ENCODE peak calls at places on chromosome 7, in six cellular contexts. N is H9, C is IMR-90, W is neuronal stem cell, X is H1, E is mesenchymal stem cell. V is an unnamed sample. For H3K9me3, the result is how much of the 10 kb centered on the place peaks cover.

GRCh38 chr7:1293950-1294728 is 61.5 kb downstream of the UNCX start:
- DNase-seq in C (no peak), X (no peak), E (no peak), N (no peak), W (no peak), V (no peak)

GRCh38 chr7:68699090-68699711 is 899.1 kb upstream of the AUTS2 start:
- DNase-seq in N (no peak), E (peak), C (peak), W (no peak), X (no peak), V (no peak)

GRCh38 chr7:139340808-139341057 is 404 bp upstream of the FMC1 start:
- DNase-seq in X (no peak), C (no peak), N (no peak), W (no peak), E (no peak), V (no peak)

GRCh38 chr7:77238703-77239136 is 39.1 kb upstream of the FGL2 start:
- DNase-seq in C (no peak), X (no peak), W (no peak), N (no peak), E (no peak), V (peak)

GRCh38 chr7:99392659-99393362 is 15.6 kb downstream of the PDAP1 start:
- DNase-seq in W (peak), N (peak), X (peak), C (no peak), E (peak), V (peak)

GRCh38 chr7:140225562-140226249 is 48.9 kb upstream of the KDM7A start:
- DNase-seq in X (no peak), E (no peak), C (no peak), W (no peak), N (no peak), V (no peak)

GRCh38 chr7:76003351-76003750 is 9.0 kb upstream of the TMEM120A start:
- DNase-seq in N (no peak), X (no peak), W (no peak), C (no peak), E (no peak), V (no peak)

GRCh38 chr7:69656890-69657289 is 58.6 kb downstream of the AUTS2 start:
- DNase-seq in W (no peak), E (peak), C (no peak), X (no peak), N (no peak), V (no peak)

GRCh38 chr7:98810166-98810802 is 59.5 kb downstream of the TMEM130 start:
- DNase-seq in X (no peak), N (no peak), W (no peak), C (no peak), E (no peak), V (no peak)

GRCh38 chr7:117588352-117588794 is 108.5 kb downstream of the CFTR start:
- DNase-seq in C (peak), W (no peak), E (peak), X (no peak), N (no peak), V (no peak)

GRCh38 chr7:137687556-137688280 is 159.1 kb downstream of the DGKI start:
- DNase-seq in C (peak), W (no peak), E (no peak), X (no peak), N (no peak), V (no peak)

GRCh38 chr7:146090023-146090645 is 26.5 kb upstream of the CNTNAP2 start:
- DNase-seq in N (no peak), E (peak), C (no peak), X (no peak), W (no peak), V (peak)

GRCh38 chr7:111265394-111265793 is 174.5 kb downstream of the LRRN3 start:
- DNase-seq in X (no peak), W (no peak), N (no peak), C (no peak), E (no peak), V (no peak)

GRCh38 chr7:135977742-135978066 is 545 bp upstream of the MTPN start:
- DNase-seq in W (no peak), C (no peak), X (no peak), E (no peak), N (no peak), V (no peak)

GRCh38 chr7:34158311-34158710 is 253.0 kb downstream of the BMPER start:
- DNase-seq in C (peak), E (peak), X (no peak), N (no peak), W (no peak), V (no peak)

GRCh38 chr7:1016577-1017531 is 27.5 kb upstream of the GPR146 start:
- DNase-seq in N (no peak), X (no peak), W (no peak), C (no peak), E (no peak), V (no peak)

GRCh38 chr7:95737828-95738505 is 34.4 kb upstream of the DYNC1I1 start:
- DNase-seq in N (no peak), X (no peak), E (no peak), W (no peak), C (no peak), V (no peak)

GRCh38 chr7:3265388-3265787 is 35.7 kb upstream of the SDK1 start:
- DNase-seq in N (no peak), E (no peak), W (no peak), X (no peak), C (no peak), V (no peak)

GRCh38 chr7:112414855-112415490 is 35.3 kb upstream of the IFRD1 start:
- DNase-seq in E (peak), N (no peak), W (peak), X (no peak), C (peak), V (peak)

GRCh38 chr7:101739757-101740398 is 77.5 kb upstream of the CUX1 start:
- DNase-seq in W (no peak), C (no peak), E (no peak), X (no peak), N (no peak), V (no peak)

GRCh38 chr7:109545686-109546085 is 976.0 kb downstream of the DNAJB9 start:
- DNase-seq in C (no peak), X (no peak), N (no peak), E (no peak), W (no peak), V (no peak)

GRCh38 chr7:147492621-147493020 is 1097.9 kb upstream of the C7orf33 start:
- DNase-seq in E (no peak), C (peak), N (no peak), W (no peak), X (no peak), V (no peak)
- H3K9me3 ChIP-seq in E (under half), C (under half), N (under half), W (under half), X (under half), V (under half)

DNA sequence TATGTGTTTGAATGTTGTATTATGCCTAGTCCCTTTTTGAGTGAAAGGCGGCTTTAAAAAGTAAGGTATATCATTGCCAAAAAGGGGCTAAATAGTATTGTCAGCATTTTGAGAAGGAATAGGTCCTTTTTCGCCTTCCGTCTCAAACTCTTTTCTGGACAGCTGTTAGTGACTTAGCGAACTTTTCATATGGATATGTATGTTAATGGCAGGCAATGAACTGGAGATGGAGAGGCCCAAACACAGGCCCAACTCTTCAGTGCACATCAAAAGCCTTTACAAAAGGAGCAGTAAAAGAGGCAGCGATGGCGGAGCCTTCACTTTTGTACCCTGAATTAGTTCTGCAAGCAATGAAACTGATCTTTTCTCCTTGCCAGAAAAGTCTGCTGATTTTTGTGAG is 243.6 kb upstream of the SP8 start:
- DNase-seq in N (peak), C (no peak), X (peak), E (no peak), W (no peak), V (no peak)
- H4K8ac ChIP-seq in N (no peak), C (no peak), X (no peak), E (no peak), W (no peak), V (no peak)

GRCh38 chr7:158264881-158265742 is 322.5 kb downstream of the PTPRN2 start:
- DNase-seq in N (no peak), C (no peak), W (no peak), E (no peak), X (no peak), V (no peak)
- H3K9me3 ChIP-seq in N (under half), C (half or more), W (under half), E (under half), X (half or more), V (half or more)

DNA sequence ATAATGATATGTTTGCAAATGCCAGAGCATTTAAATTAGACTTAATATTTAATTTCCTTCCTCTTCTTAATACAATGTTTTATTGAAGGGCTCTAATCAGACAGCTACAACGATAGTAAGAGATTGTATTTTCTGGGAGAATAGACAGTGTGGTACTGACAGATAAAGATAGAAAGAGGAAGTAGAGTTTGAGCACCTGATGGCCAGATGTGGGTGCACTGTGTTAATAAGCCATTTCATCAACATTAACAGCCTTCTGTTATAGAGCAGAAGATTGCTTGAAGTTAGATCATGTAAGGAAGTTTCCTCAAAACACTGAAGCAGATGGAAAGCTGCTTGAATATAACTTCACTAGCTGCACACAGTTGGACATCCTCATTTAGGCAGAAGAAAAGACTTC is 309.2 kb downstream of the HGF start:
- DNase-seq in N (no peak), C (no peak), W (no peak), X (no peak), E (no peak), V (no peak)
- H4K8ac ChIP-seq in N (no peak), C (no peak), W (no peak), X (no peak), E (no peak), V (no peak)

GRCh38 chr7:17206354-17206905 is 92.0 kb upstream of the AHR start:
- DNase-seq in N (no peak), E (no peak), X (no peak), C (no peak), W (no peak), V (no peak)
- H3K9me3 ChIP-seq in N (under half), E (under half), X (under half), C (under half), W (under half), V (under half)